ENCODE peak calls at places on chromosome 15, in four cellular contexts. O is ascending aorta, Y is smooth muscle cell of the brain vasculature, B is ureter. V is an unnamed sample.

GRCh38 chr15:36449084-36449661 is 130.3 kb upstream of the CDIN1 start:
- DNase-seq in B (no peak), Y (no peak), O (no peak), V (no peak)

GRCh38 chr15:66703540-66703941 is 1.5 kb downstream of the SMAD6 start:
- DNase-seq in Y (no peak), B (peak), O (no peak), V (no peak)

GRCh38 chr15:89068325-89068784 is 19.9 kb upstream of the ABHD2 start:
- DNase-seq in Y (peak), B (no peak), O (peak), V (no peak)

GRCh38 chr15:56102401-56102800 is 109.0 kb upstream of the NEDD4 start:
- DNase-seq in O (no peak), Y (no peak), B (no peak), V (no peak)

GRCh38 chr15:52651868-52652267 is 27.3 kb downstream of the ATOSA start:
- DNase-seq in O (peak), Y (peak), B (peak), V (peak)

GRCh38 chr15:51368751-51369450 is 27.4 kb downstream of the GLDN start:
- DNase-seq in B (no peak), Y (no peak), O (no peak), V (no peak)

GRCh38 chr15:60423540-60423939 is 25.8 kb upstream of the ANXA2 start:
- DNase-seq in O (no peak), Y (peak), B (no peak), V (no peak)

GRCh38 chr15:99321477-99321876 is 70.2 kb downstream of the LRRC28 start:
- DNase-seq in Y (no peak), O (no peak), B (no peak), V (no peak)

GRCh38 chr15:101232677-101233076 is 19.2 kb downstream of the CHSY1 start:
- DNase-seq in Y (no peak), O (peak), B (no peak), V (no peak)

GRCh38 chr15:69535101-69535638 is 82.6 kb downstream of the RPLP1 start:
- DNase-seq in O (no peak), Y (no peak), B (no peak), V (no peak)

GRCh38 chr15:100764778-100765457 is 114.7 kb upstream of the ALDH1A3 start:
- DNase-seq in B (no peak), O (peak), Y (peak), V (no peak)

V was measured in CD4-positive, alpha-beta memory T cell.